ENCODE peak calls at places on chromosomes 16 and 17, in six cellular contexts. Y is sigmoid colon, U is stomach, O is uterus, L is prostate gland, V is spleen. C is an unnamed sample. For H3K4me1, the result is how much of the 10 kb centered on the place peaks cover.

GRCh38 chr16:53484542-53484941 is 18.5 kb downstream of the AKTIP start:
- DNase-seq in Y (no peak), U (no peak), O (no peak), L (no peak), V (no peak), C (no peak)

GRCh38 chr17:74738051-74738996 is 1.3 kb downstream of the RAB37 start:
- DNase-seq in Y (no peak), U (peak), O (no peak), L (no peak), V (peak), C (peak)

GRCh38 chr17:19755821-19756510 is 7.9 kb upstream of the ALDH3A1 start:
- DNase-seq in Y (no peak), U (no peak), O (no peak), L (no peak), V (peak), C (no peak)

GRCh38 chr17:39757931-39758873 is 20.5 kb downstream of the GRB7 start:
- DNase-seq in Y (peak), U (no peak), O (no peak), L (no peak), V (no peak), C (no peak)

GRCh38 chr16:15435216-15435864 is 952 bp downstream of the BMERB1 start:
- DNase-seq in Y (no peak), U (no peak), O (peak), L (no peak), V (no peak), C (peak)

GRCh38 chr16:74078877-74079586 is 217.6 kb upstream of the PSMD7 start:
- DNase-seq in Y (no peak), U (no peak), O (no peak), L (no peak), V (no peak), C (no peak)

GRCh38 chr16:2954647-2955381 is 9.3 kb upstream of the KREMEN2 start:
- DNase-seq in Y (no peak), U (no peak), O (no peak), L (no peak), V (peak), C (no peak)

GRCh38 chr16:27322858-27323780 is 9.3 kb downstream of the IL4R start:
- DNase-seq in Y (peak), U (peak), O (no peak), L (no peak), V (peak), C (peak)

GRCh38 chr16:69748694-69749345 is 5.9 kb downstream of the NOB1 start:
- DNase-seq in Y (no peak), U (no peak), O (no peak), L (no peak), V (peak), C (no peak)

GRCh38 chr17:82320956-82321927 is 3.8 kb upstream of the CD7 start:
- DNase-seq in Y (no peak), U (no peak), O (peak), L (no peak), V (peak), C (no peak)

GRCh38 chr16:11683140-11683539 is 14.9 kb downstream of the SNN start:
- DNase-seq in Y (peak), U (no peak), O (no peak), L (no peak), V (no peak), C (no peak)

GRCh38 chr17:40343126-40344119 is 21.1 kb downstream of the GJD3 start:
- DNase-seq in Y (no peak), U (no peak), O (no peak), L (no peak), V (no peak), C (no peak)

GRCh38 chr16:84752600-84752999 is 52.8 kb downstream of the USP10 start:
- DNase-seq in Y (no peak), U (no peak), O (no peak), L (no peak), V (no peak), C (no peak)

GRCh38 chr17:28160610-28161009 is 118.1 kb downstream of the NLK start:
- DNase-seq in Y (no peak), U (no peak), O (no peak), L (no peak), V (no peak), C (no peak)

GRCh38 chr17:3827124-3827773 is 18.8 kb downstream of the NCBP3 start:
- DNase-seq in Y (no peak), U (peak), O (peak), L (peak), V (no peak), C (peak)

GRCh38 chr16:76157629-76158028 is 119.6 kb upstream of the CNTNAP4 start:
- DNase-seq in Y (no peak), U (no peak), O (no peak), L (no peak), V (no peak), C (no peak)

GRCh38 chr17:29588561-29589411 is 662 bp downstream of the GIT1 start:
- DNase-seq in Y (no peak), U (no peak), O (peak), L (no peak), V (peak), C (no peak)

GRCh38 chr16:88561485-88562369 is 8.5 kb upstream of the ZC3H18 start:
- DNase-seq in Y (no peak), U (peak), O (peak), L (peak), V (no peak), C (peak)

GRCh38 chr16:89004209-89004831 is 27.3 kb upstream of the CBFA2T3 start:
- DNase-seq in Y (no peak), U (no peak), O (no peak), L (no peak), V (peak), C (peak)

GRCh38 chr17:41666336-41666680 is 22.4 kb upstream of the EIF1 start:
- DNase-seq in Y (peak), U (no peak), O (no peak), L (no peak), V (peak), C (peak)

GRCh38 chr16:72561-73537 is at the start of gene RHBDF1:
- DNase-seq in Y (peak), U (peak), O (peak), L (peak), V (no peak), C (peak)
- TF ChIP-seq POLR2A in Y (no peak), U (no peak), O (peak), L (peak), V (no peak), C (no peak)

GRCh38 chr16:67460961-67461360 is 20.0 kb downstream of the ATP6V0D1 start:
- DNase-seq in Y (no peak), U (no peak), O (no peak), L (no peak), V (no peak), C (no peak)
- H3K4me1 ChIP-seq in Y (under half), U (half or more), O (half or more), L (half or more), V (half or more), C (half or more)

DNA sequence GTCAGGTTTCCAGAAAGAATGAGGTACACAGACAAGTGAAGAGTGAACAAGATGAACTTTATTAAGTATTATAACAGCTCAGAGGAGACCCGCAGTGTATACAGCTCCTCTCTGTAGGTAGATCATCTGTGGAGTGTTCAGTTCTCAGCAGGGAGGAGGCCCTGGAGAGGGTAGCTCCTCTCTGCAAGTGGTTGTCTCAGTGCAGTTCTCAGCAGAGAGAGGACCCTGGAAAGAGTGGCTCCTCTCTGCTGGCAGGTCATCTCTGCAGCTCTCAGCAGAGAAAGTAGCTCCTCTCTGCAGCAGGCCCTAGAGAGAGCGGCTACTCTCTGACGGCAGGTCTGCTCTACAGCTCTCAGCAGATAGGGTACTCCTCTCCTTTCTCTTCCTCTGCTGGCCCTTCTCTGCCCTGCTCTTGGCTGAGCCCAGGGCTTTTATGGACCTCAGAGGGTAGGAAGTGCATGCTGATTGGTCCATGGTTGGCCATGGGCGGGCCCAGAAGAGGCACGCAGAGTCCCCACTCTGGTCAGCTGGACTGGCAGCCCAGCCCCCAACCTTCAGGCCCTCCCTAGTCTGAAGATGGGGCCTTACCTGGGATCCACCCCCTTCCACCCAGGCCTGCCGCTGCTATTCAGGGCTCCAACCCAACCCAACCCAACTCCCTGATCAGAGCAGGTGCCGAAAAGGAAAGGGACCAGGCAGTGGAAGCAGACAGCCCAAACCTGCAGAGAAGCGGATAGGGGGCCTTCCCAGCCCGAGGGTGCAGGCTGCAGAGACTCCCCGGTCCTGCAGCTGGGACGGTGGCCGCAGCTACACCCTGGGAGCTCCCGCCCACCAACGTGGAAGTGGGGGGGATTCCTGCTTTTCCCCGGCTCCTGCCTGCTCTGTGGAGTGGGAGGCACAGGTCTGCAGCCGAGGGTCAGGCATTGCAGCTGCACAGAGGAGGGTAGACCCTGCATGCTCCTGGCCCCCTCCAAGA is 18.5 kb upstream of the DNAJA2 start:
- DNase-seq in Y (no peak), U (no peak), O (no peak), L (no peak), V (no peak), C (no peak)
- TF ChIP-seq POLR2A in Y (no peak), U (no peak), O (no peak), L (no peak), V (no peak), C (no peak)

DNA sequence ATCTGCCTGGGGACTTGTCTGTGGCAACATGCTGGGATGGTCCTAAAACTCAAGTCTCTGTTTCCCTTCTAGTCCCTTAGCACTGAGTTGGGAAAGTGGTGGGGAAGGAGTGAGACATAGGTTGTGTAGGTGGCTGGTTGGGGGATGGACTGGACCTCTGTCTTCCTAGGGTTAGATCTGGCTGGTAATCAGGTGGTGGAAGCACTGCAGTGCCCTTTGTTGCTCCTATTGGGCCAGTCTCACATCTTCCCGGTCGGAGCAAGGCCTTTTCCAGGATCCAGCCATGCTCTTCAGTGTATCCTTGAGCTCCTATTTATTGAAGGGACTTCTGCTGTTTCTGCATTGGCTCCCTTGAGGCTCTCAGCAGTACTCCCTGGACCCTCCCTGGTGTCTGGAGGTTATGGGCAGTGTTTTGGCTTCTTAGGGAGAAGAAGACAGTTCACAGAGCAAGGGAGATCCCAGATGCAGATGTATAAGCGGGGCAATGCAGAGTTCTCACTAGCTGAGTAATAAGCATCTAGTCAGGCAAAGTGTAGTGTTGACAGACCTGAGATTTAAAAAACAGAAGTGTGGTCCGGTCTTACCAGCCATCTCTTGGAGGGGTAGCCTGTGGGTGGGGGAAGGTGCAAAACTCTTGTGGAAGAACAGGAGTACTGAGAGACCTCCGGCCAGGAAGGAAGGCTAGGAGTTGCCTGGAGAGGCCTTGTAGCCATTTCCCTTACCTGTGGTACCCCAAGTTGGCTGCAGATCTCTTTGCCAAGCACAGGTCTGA is 1.3 kb upstream of the NUTF2 start:
- DNase-seq in Y (no peak), U (no peak), O (no peak), L (no peak), V (no peak), C (no peak)
- H3K4me1 ChIP-seq in Y (under half), U (half or more), O (under half), L (under half), V (half or more), C (half or more)

DNA sequence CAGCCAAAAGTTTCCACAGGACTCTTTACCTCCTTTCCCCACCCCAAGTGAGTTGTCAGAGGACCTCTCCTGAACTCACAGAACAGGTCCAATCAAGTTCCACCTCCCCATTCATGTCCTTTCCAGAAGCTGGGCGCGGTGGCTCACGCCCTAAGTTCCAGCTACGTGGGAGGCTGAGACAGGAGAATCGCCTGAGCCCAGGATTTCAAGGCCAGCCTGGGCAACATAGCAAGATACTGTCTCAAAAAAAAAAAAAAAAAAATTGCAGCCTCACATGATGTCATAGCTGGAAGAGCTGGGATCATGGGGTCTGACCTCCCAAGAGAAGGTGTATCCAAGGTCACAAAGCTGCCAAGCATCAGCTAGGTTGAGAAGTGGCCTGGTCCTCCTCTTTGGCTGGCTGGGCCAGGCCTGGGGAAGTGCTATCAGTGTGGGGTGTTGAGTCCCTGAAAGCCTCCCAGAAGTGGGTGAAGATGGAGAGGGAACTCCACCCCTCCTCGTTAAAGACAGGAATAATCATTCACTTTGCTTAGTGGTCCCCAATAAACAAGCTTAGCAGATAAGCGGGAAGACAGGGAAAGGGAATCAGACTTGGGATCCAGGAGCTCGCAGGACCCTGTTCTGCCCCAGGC is 5.5 kb upstream of the MNT start:
- DNase-seq in Y (peak), U (peak), O (no peak), L (no peak), V (no peak), C (no peak)
- TF ChIP-seq POLR2A in Y (no peak), U (no peak), O (no peak), L (no peak), V (no peak), C (no peak)

GRCh38 chr16:4850211-4850610 is 2.9 kb downstream of the UBN1 start:
- DNase-seq in Y (no peak), U (no peak), O (no peak), L (no peak), V (no peak), C (no peak)
- H3K4me1 ChIP-seq in Y (under half), U (half or more), O (under half), L (under half), V (half or more), C (under half)

GRCh38 chr16:22315979-22316378 is 18.8 kb downstream of the POLR3E start:
- DNase-seq in Y (no peak), U (no peak), O (no peak), L (no peak), V (no peak), C (no peak)
- TF ChIP-seq POLR2A in Y (no peak), U (no peak), O (no peak), L (no peak), V (no peak), C (no peak)

GRCh38 chr17:68292689-68293040 is 1.4 kb downstream of the ARSG start:
- DNase-seq in Y (no peak), U (no peak), O (no peak), L (no peak), V (no peak), C (no peak)

GRCh38 chr17:68293490-68294195 is 2.3 kb downstream of the ARSG start:
- DNase-seq in Y (no peak), U (no peak), O (no peak), L (no peak), V (no peak), C (no peak)

GRCh38 chr17:68290268-68290954 is 516 bp downstream of the SLC16A6 start:
- DNase-seq in Y (no peak), U (peak), O (no peak), L (peak), V (peak), C (no peak)

GRCh38 chr17:68290955-68291835 is at the start of the genes ARSG and SLC16A6:
- DNase-seq in Y (no peak), U (peak), O (peak), L (peak), V (peak), C (peak)

DNA sequence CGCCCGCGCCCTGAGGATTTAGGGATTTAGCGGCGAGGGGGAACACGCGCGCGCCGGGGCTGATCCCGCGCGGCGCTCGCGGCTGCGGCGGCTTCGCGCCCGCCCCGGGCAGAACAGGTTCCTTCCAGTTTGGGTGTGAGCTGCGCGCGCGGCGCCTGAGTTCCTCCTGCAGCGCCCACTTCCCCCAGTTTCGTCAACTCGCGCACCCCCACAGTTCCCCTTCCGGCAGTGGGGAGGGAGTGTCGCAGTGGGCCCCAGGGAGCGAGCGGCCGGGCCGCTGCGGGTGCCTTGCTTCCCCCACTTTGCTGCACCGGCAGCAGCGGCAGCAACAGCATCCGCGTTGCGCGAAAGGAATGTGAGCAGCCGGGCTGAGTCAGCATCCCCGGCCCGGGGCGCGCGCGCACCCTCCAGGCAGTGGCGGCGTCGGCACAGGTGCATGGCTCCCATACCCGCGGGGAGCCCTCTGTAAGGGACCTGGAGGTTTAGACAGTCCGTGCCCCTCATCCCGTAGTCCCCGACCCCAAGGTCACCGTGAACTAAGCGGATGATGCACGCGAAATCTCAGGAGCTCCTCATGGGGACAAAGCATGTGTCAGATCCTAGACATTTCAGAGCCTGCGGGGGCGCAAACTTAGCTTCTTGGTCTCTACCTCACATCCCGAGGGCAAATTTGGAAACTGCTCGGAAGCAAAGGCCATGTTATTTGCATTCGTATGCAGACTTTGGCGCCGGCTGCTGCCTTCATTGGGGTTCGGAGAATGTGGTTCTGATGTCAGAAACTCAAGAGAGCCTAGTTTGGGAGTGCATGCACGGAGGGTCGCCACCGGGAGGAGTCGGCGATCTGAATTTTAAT is 767 bp downstream of the ARSG start:
- DNase-seq in Y (peak), U (peak), O (peak), L (peak), V (peak), C (peak)
- H3K4me1 ChIP-seq in Y (under half), U (half or more), O (under half), L (under half), V (half or more), C (under half)

DNA sequence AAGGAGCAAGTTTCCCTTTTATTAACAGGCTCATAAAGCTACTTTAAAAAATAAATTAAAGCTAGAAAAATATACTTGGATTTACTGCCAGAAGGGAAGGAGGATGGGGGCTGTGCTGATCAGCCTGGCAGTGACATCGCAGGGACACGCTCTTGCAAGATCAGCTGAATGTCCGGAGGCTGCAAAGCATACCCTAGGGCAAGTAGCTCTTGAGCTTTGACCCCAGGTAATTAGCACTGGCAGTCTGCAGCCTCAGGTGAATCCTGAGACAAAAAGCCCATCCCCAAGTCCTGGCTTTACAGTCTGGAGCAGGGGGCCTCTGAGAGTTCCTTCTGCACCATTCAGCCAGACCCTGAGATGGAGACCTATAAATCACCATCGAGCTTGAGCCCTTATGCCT is 131.8 kb downstream of the TMEM114 start:
- DNase-seq in Y (no peak), U (no peak), O (no peak), L (no peak), V (no peak), C (no peak)
- TF ChIP-seq POLR2A in Y (no peak), U (no peak), O (no peak), L (no peak), V (no peak), C (no peak)